ENCODE peak calls at places on chromosomes 7 and 10, in six cellular contexts. C, B, L, O, I and Q are unnamed samples.

GRCh38 chr7:7228967-7229366 is 46.6 kb downstream of the C1GALT1 start:
- DNase-seq in C (no peak), B (no peak), L (no peak), O (no peak), I (no peak), Q (no peak)

GRCh38 chr7:90320801-90321494 is at the start of gene FAM237B:
- DNase-seq in C (no peak), B (no peak), L (peak), O (no peak), I (no peak), Q (peak)

GRCh38 chr10:101468159-101468558 is 114.2 kb downstream of the BTRC start:
- DNase-seq in C (no peak), B (no peak), L (no peak), O (no peak), I (no peak), Q (no peak)

GRCh38 chr7:27064681-27065080 is 31.1 kb downstream of the HOXA1 start:
- DNase-seq in C (no peak), B (no peak), L (peak), O (no peak), I (no peak), Q (peak)

GRCh38 chr7:155466142-155466813 is 8.3 kb downstream of the EN2 start:
- DNase-seq in C (no peak), B (no peak), L (no peak), O (no peak), I (no peak), Q (no peak)

GRCh38 chr7:44104880-44105771 is 981 bp downstream of the AEBP1 start:
- DNase-seq in C (no peak), B (no peak), L (peak), O (no peak), I (no peak), Q (peak)

GRCh38 chr10:48439031-48439430 is 132.6 kb downstream of the MAPK8 start:
- DNase-seq in C (no peak), B (no peak), L (peak), O (no peak), I (no peak), Q (peak)

GRCh38 chr10:69878951-69879350 is 77.2 kb downstream of the COL13A1 start:
- DNase-seq in C (no peak), B (no peak), L (no peak), O (no peak), I (no peak), Q (no peak)

GRCh38 chr7:21568762-21569161 is 25.9 kb downstream of the DNAH11 start:
- DNase-seq in C (no peak), B (no peak), L (no peak), O (peak), I (no peak), Q (no peak)

GRCh38 chr7:19665399-19666008 is 43.3 kb downstream of the POLR1F start:
- DNase-seq in C (no peak), B (no peak), L (peak), O (peak), I (no peak), Q (peak)

GRCh38 chr7:16638282-16639265 is 7.0 kb downstream of the ANKMY2 start:
- DNase-seq in C (no peak), B (no peak), L (peak), O (no peak), I (no peak), Q (no peak)

GRCh38 chr7:47534322-47535032 is 47.4 kb downstream of the TNS3 start:
- DNase-seq in C (no peak), B (no peak), L (no peak), O (no peak), I (no peak), Q (no peak)

GRCh38 chr7:80565554-80565953 is 53.7 kb upstream of the GNAT3 start:
- DNase-seq in C (no peak), B (no peak), L (no peak), O (no peak), I (no peak), Q (no peak)

GRCh38 chr10:11673346-11674330 is 62.2 kb upstream of the USP6NL start:
- DNase-seq in C (no peak), B (peak), L (peak), O (no peak), I (no peak), Q (peak)

GRCh38 chr7:34748244-34749039 is 90.4 kb downstream of the NPSR1 start:
- DNase-seq in C (no peak), B (no peak), L (peak), O (peak), I (no peak), Q (peak)

GRCh38 chr7:47570649-47571050 is 11.3 kb downstream of the TNS3 start:
- DNase-seq in C (no peak), B (no peak), L (peak), O (no peak), I (no peak), Q (peak)

GRCh38 chr7:75639071-75639892 is 99.5 kb downstream of the HIP1 start:
- DNase-seq in C (peak), B (peak), L (peak), O (no peak), I (peak), Q (peak)

GRCh38 chr7:117132385-117133120 is 179.3 kb downstream of the ST7 start:
- DNase-seq in C (no peak), B (no peak), L (peak), O (no peak), I (no peak), Q (peak)

GRCh38 chr10:104146871-104147270 is 24.9 kb downstream of the SFR1 start:
- DNase-seq in C (no peak), B (no peak), L (no peak), O (no peak), I (no peak), Q (no peak)

GRCh38 chr10:102815790-102816549 is 21.2 kb downstream of the CYP17A1 start:
- DNase-seq in C (no peak), B (no peak), L (peak), O (no peak), I (no peak), Q (peak)

GRCh38 chr10:6314620-6315205 is 112.0 kb downstream of the PFKFB3 start:
- DNase-seq in C (no peak), B (no peak), L (no peak), O (no peak), I (no peak), Q (no peak)

GRCh38 chr7:98354511-98355249 is 46.2 kb downstream of the BAIAP2L1 start:
- DNase-seq in C (no peak), B (no peak), L (peak), O (no peak), I (no peak), Q (peak)

GRCh38 chr10:89390875-89391576 is 1.4 kb upstream of the IFIT1 start:
- DNase-seq in C (no peak), B (no peak), L (no peak), O (peak), I (no peak), Q (no peak)

GRCh38 chr7:136102881-136103280 is 125.7 kb upstream of the MTPN start:
- DNase-seq in C (no peak), B (no peak), L (no peak), O (no peak), I (no peak), Q (no peak)

GRCh38 chr7:24968165-24968564 is 11.8 kb downstream of the OSBPL3 start:
- DNase-seq in C (no peak), B (no peak), L (peak), O (no peak), I (no peak), Q (no peak)

GRCh38 chr10:97019213-97019844 is 166.4 kb downstream of the SLIT1 start:
- DNase-seq in C (peak), B (no peak), L (no peak), O (no peak), I (no peak), Q (no peak)

GRCh38 chr7:70042533-70042932 is 444.3 kb downstream of the AUTS2 start:
- DNase-seq in C (no peak), B (no peak), L (peak), O (no peak), I (no peak), Q (peak)

GRCh38 chr7:47580811-47581331 is 1.0 kb downstream of the TNS3 start:
- DNase-seq in C (no peak), B (no peak), L (no peak), O (peak), I (no peak), Q (no peak)

GRCh38 chr10:30820282-30820991 is 190.9 kb upstream of the LYZL2 start:
- DNase-seq in C (no peak), B (no peak), L (peak), O (no peak), I (no peak), Q (peak)

GRCh38 chr7:106110238-106110560 is 1.9 kb downstream of the SYPL1 start:
- DNase-seq in C (no peak), B (no peak), L (peak), O (no peak), I (no peak), Q (no peak)

GRCh38 chr7:36408589-36408988 is 18.9 kb downstream of the ANLN start:
- DNase-seq in C (no peak), B (no peak), L (no peak), O (no peak), I (no peak), Q (peak)

GRCh38 chr7:133320887-133321286 is 68.0 kb downstream of the EXOC4 start:
- DNase-seq in C (no peak), B (no peak), L (no peak), O (no peak), I (no peak), Q (no peak)

GRCh38 chr10:527416-527815 is 162.1 kb downstream of the DIP2C start:
- DNase-seq in C (no peak), B (no peak), L (peak), O (no peak), I (no peak), Q (no peak)